ENCODE peak calls at places on chromosomes 6 and 20, in nine cellular contexts. K is ascending aorta, C is suprapubic skin, J is fibroblast of villous mesenchyme, L is HFFc6, R is frontal cortex, G is lung, M is NCI-H345, N is EH. H is an unnamed sample.

GRCh38 chr6:80223743-80224212 is 117.3 kb downstream of the BCKDHB start:
- DNase-seq in R (no peak), N (peak), M (no peak), L (peak), C (no peak), J (no peak), K (no peak), G (no peak), H (no peak)

GRCh38 chr6:52390361-52390727 is 28.4 kb downstream of the PAQR8 start:
- DNase-seq in N (peak), R (no peak), C (no peak), G (no peak), K (no peak), M (no peak), L (peak), J (peak), H (no peak)

GRCh38 chr6:44650947-44651346 is 263.4 kb downstream of the CDC5L start:
- DNase-seq in K (no peak), M (peak), L (peak), C (no peak), N (peak), R (no peak), J (no peak), G (no peak), H (no peak)

GRCh38 chr6:107618672-107619071 is 128.8 kb downstream of the SOBP start:
- DNase-seq in G (no peak), C (no peak), N (no peak), L (no peak), J (no peak), K (no peak), R (no peak), M (no peak), H (no peak)

GRCh38 chr6:141165012-141165411 is 967.7 kb upstream of the GJE1 start:
- DNase-seq in R (no peak), K (no peak), J (no peak), G (no peak), M (no peak), L (no peak), C (no peak), N (no peak), H (no peak)

GRCh38 chr20:14706555-14706954 is 369.1 kb upstream of the FLRT3 start:
- DNase-seq in C (no peak), L (no peak), M (no peak), G (no peak), J (no peak), K (no peak), R (no peak), N (no peak), H (no peak)

GRCh38 chr6:117072134-117072533 is 193.2 kb upstream of the VGLL2 start:
- DNase-seq in J (no peak), R (no peak), K (no peak), C (no peak), M (peak), G (no peak), L (no peak), N (no peak), H (no peak)

GRCh38 chr6:84606860-84607259 is 157.5 kb downstream of the TBX18 start:
- DNase-seq in K (no peak), J (no peak), G (no peak), N (peak), C (no peak), M (no peak), L (no peak), R (no peak), H (no peak)

GRCh38 chr20:13262302-13262650 is 41.2 kb downstream of the ISM1 start:
- DNase-seq in L (no peak), J (no peak), K (no peak), M (no peak), G (no peak), C (no peak), N (no peak), R (no peak), H (no peak)

GRCh38 chr20:9348746-9349145 is 165.6 kb upstream of the LAMP5 start:
- DNase-seq in G (no peak), N (peak), L (no peak), M (no peak), C (no peak), R (no peak), J (no peak), K (no peak), H (no peak)

GRCh38 chr6:41449399-41450245 is 96.6 kb upstream of the FOXP4 start:
- DNase-seq in G (no peak), N (peak), R (no peak), M (peak), K (no peak), J (peak), L (no peak), C (no peak), H (no peak)

GRCh38 chr6:158818580-158819212 is 472 bp downstream of the EZR start:
- DNase-seq in L (peak), M (peak), K (no peak), C (peak), J (peak), G (peak), R (peak), N (peak), H (no peak)

GRCh38 chr20:49563015-49563980 is 4.6 kb downstream of the PTGIS start:
- DNase-seq in J (no peak), K (no peak), L (no peak), G (no peak), C (peak), M (no peak), N (no peak), R (no peak), H (no peak)

GRCh38 chr6:159163901-159164370 is 5.3 kb upstream of the FNDC1 start:
- DNase-seq in G (no peak), C (no peak), L (no peak), N (peak), M (no peak), K (no peak), R (no peak), J (peak), H (no peak)

GRCh38 chr20:15642676-15643075 is 930.6 kb downstream of the KIF16B start:
- DNase-seq in G (no peak), K (no peak), L (peak), R (no peak), J (peak), M (no peak), N (peak), C (no peak), H (no peak)

GRCh38 chr6:3623451-3624267 is 127.9 kb downstream of the PXDC1 start:
- DNase-seq in M (no peak), C (no peak), N (no peak), J (no peak), G (no peak), L (no peak), K (no peak), R (no peak), H (no peak)

GRCh38 chr6:34349226-34349625 is 43.2 kb downstream of the NUDT3 start:
- DNase-seq in R (no peak), C (no peak), K (no peak), G (no peak), N (no peak), J (no peak), M (no peak), L (no peak), H (no peak)

GRCh38 chr20:32522525-32522774 is 62.7 kb downstream of the NOL4L start:
- DNase-seq in C (no peak), R (no peak), M (peak), G (no peak), L (no peak), N (no peak), K (no peak), J (no peak), H (no peak)

GRCh38 chr6:157107915-157108651 is 215.2 kb downstream of the TMEM242 start:
- DNase-seq in R (no peak), M (peak), L (peak), G (no peak), K (no peak), J (peak), C (no peak), N (peak), H (no peak)

GRCh38 chr20:47315339-47315662 is 41.2 kb downstream of the ZMYND8 start:
- DNase-seq in J (peak), M (peak), L (no peak), N (peak), R (no peak), C (no peak), K (no peak), G (no peak), H (no peak)

GRCh38 chr6:15032015-15032414 is 213.9 kb upstream of the JARID2 start:
- DNase-seq in G (no peak), L (no peak), N (no peak), C (no peak), R (no peak), M (no peak), K (no peak), J (no peak), H (no peak)

GRCh38 chr6:29510746-29511300 is 23.1 kb upstream of the MAS1L start:
- DNase-seq in L (no peak), K (no peak), M (no peak), G (no peak), C (peak), J (no peak), R (no peak), N (no peak), H (no peak)

GRCh38 chr6:101650402-101651100 is 257.0 kb downstream of the GRIK2 start:
- DNase-seq in J (no peak), M (no peak), N (no peak), R (no peak), G (no peak), L (no peak), C (no peak), K (no peak), H (no peak)